ENCODE peak calls at places on chromosome 4, in eight cellular contexts. I is GM23248, V is neural progenitor cell, Q is neuronal stem cell, K is colonic mucosa, W is endodermal cell, N is SK-N-SH, G is NT2/D1. C is an unnamed sample.

GRCh38 chr4:78551420-78552351 is at the start of gene ANXA3:
- DNase-seq in K (peak; percentile 83), I (peak; percentile 44), V (peak; percentile 58), W (peak; percentile 91), G (no peak), N (peak; percentile 72), Q (no peak), C (no peak)

GRCh38 chr4:119735136-119735770 is 106.6 kb upstream of the PDE5A start:
- DNase-seq in Q (no peak), I (peak; percentile 86), N (no peak), K (no peak), W (no peak), V (no peak), G (no peak), C (peak; percentile 99)

GRCh38 chr4:102819588-102820365 is 7.6 kb downstream of the UBE2D3 start:
- DNase-seq in Q (no peak), G (no peak), W (no peak), K (no peak), N (no peak), I (peak; percentile 31), V (no peak), C (peak; percentile 16)

GRCh38 chr4:146072381-146072780 is 103.1 kb upstream of the LSM6 start:
- DNase-seq in W (no peak), G (no peak), I (peak; percentile 47), K (no peak), N (no peak), Q (no peak), V (no peak), C (no peak)

GRCh38 chr4:10554694-10555093 is 97.5 kb upstream of the ZNF518B start:
- DNase-seq in K (peak; percentile 58), W (peak; percentile 85), I (peak; percentile 78), Q (peak; percentile 70), N (peak; percentile 44), G (peak; percentile 48), V (peak; percentile 69), C (peak; percentile 16)

GRCh38 chr4:40840255-40840984 is 90.7 kb downstream of the NSUN7 start:
- DNase-seq in I (no peak), N (no peak), K (no peak), Q (no peak), W (no peak), G (no peak), V (no peak), C (no peak)

GRCh38 chr4:30948653-30949052 is 228.5 kb downstream of the PCDH7 start:
- DNase-seq in V (no peak), K (no peak), Q (no peak), G (no peak), W (no peak), N (no peak), I (no peak), C (peak; percentile 76)

GRCh38 chr4:74768857-74769525 is 25.3 kb downstream of the BTC start:
- DNase-seq in V (no peak), W (no peak), K (peak; percentile 35), N (no peak), Q (no peak), G (no peak), I (peak; percentile 26), C (peak; percentile 30)

GRCh38 chr4:78622253-78622979 is 70.8 kb downstream of the ANXA3 start:
- DNase-seq in I (peak; percentile 66), N (no peak), K (no peak), W (peak; percentile 65), G (no peak), Q (no peak), V (no peak), C (peak; percentile 70)

GRCh38 chr4:108681321-108681809 is 31.0 kb downstream of the OSTC start:
- DNase-seq in V (no peak), K (no peak), Q (no peak), G (no peak), W (no peak), I (peak; percentile 38), N (no peak), C (no peak)

GRCh38 chr4:9942139-9942538 is 79.2 kb downstream of the SLC2A9 start:
- DNase-seq in Q (no peak), K (no peak), G (no peak), V (no peak), N (no peak), W (no peak), I (no peak), C (no peak)

GRCh38 chr4:6987566-6987920 is 55.6 kb upstream of the TADA2B start:
- DNase-seq in G (no peak), N (no peak), Q (no peak), V (peak; percentile 68), K (no peak), I (peak; percentile 76), W (peak; percentile 75), C (peak; percentile 21)

GRCh38 chr4:8053688-8054449 is 104.7 kb downstream of the ABLIM2 start:
- DNase-seq in Q (no peak), N (no peak), V (no peak), I (no peak), K (no peak), W (no peak), G (no peak), C (no peak)

GRCh38 chr4:119099227-119099910 is 36.3 kb upstream of the MYOZ2 start:
- DNase-seq in N (peak; percentile 27), Q (no peak), K (no peak), V (no peak), I (peak; percentile 65), W (no peak), G (no peak), C (peak; percentile 63)

GRCh38 chr4:7388627-7389026 is 46.1 kb downstream of the PSAPL1 start:
- DNase-seq in K (no peak), N (peak; percentile 4), V (no peak), G (no peak), Q (no peak), I (no peak), W (peak; percentile 22), C (no peak)

GRCh38 chr4:134028411-134028810 is 173.2 kb downstream of the PABPC4L start:
- DNase-seq in K (no peak), W (no peak), V (no peak), N (no peak), Q (no peak), I (no peak), G (no peak), C (no peak)

GRCh38 chr4:140926672-140927071 is 170.5 kb upstream of the TBC1D9 start:
- DNase-seq in V (no peak), N (no peak), K (no peak), G (peak; percentile 2), W (no peak), Q (no peak), I (peak; percentile 70), C (peak; percentile 12)

GRCh38 chr4:58127680-58128079 is 1017.5 kb upstream of the IGFBP7 start:
- DNase-seq in Q (no peak), W (no peak), N (no peak), V (no peak), K (no peak), I (no peak), G (no peak), C (no peak)

DNA sequence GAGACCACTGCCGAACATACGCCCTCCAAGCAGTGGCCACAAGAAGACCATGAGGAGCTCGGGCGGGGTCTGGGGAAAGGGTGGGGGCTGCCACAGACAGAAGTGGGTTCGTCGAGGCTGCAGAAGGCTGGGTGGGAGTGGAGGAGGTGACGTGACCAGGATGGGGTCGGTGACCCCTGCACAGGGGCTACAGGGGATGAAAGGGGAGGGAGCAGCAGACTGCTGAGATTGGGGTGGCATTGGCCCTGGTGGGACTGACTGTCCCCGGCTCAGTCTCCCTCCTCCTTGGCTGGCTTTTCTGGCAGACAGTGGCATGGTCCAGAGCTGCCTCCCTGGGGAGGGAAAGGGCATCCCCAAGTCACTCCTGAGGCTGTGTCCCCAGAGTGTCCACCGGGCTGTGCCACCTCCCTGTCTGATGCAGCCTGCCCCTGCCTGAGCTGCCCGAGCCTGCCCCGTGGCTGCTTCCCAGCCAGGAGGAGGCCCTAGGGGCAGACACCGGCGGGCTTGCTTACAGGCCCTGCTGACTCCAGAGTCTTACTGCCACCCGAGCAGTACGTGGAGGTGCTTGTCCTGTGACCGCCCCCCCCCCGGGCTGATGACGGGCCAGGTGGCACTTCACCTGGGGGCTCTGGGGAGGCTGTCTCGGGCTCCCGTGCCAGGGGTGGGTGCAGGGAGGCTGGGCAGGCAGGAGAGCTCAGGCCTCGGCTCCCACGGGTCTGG is 7.2 kb downstream of the SH3BP2 start:
- DNase-seq in W (no peak), K (peak; percentile 21), I (peak; percentile 39), V (no peak), Q (no peak), G (no peak), N (no peak), C (no peak)
- H3K9ac ChIP-seq in W (no peak overlapping the region), K (peak overlapping the region; percentile 57), I (peak overlapping the region; percentile 64), V (no peak overlapping the region), Q (peak overlapping the region; percentile 63), G (peak overlapping the region; percentile 66), N (no peak overlapping the region), C (no peak overlapping the region)

GRCh38 chr4:22970665-22971064 is 277.9 kb downstream of the GBA3 start:
- DNase-seq in G (no peak), Q (no peak), N (no peak), W (no peak), V (no peak), I (no peak), K (no peak), C (no peak)

DNA sequence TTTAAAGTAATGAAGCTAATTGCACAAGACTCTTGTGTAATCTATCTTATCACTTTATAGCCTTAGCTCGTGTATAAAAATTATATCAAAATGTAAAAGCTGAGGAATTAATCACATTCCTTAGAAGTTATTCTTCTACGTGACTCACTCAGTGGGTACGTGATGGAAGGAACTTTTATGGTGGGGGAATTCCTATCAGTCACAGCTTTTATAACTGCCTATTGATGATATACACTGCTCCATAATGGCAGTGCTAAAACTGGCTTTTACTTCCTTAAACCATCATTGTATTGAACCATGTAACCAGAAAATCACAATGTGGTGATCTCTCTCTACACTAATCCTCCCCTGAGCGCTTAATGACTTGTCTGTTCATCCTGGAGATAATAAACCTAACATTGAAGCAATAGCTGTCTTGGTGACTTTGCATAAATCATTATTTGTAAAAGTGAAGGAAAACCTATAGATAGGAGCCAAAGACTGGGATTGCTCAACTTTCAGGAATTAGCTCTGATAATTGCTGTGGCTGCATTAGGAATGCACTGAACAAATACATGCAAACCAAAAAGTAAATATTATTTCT is 276.7 kb downstream of the GBA3 start:
- DNase-seq in K (peak; percentile 19), N (no peak), G (no peak), W (no peak), V (peak; percentile 32), I (peak; percentile 25), Q (peak; percentile 9), C (peak; percentile 79)
- H3K9ac ChIP-seq in K (no peak overlapping the region), N (no peak overlapping the region), G (no peak overlapping the region), W (no peak overlapping the region), V (no peak overlapping the region), I (no peak overlapping the region), Q (no peak overlapping the region), C (peak overlapping the region; percentile 28)

DNA sequence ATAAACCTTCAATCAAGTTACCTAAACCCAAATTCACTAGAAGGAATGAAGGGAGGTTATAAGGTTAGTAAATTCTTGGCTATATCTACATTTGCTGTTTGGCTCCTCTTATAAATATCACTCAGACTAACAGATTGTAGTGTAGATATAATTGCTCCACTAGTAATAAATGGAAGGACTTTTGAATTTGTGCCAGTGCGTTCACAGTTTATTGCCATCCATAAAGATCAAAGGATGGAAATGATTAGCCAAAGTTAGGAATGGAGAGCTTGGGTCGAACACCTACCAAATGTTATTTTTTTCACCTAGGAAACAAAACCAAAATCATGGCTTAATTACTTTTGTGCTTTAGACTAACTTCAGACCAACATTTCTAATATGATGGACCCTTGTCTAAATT is 9.2 kb downstream of the DTHD1 start:
- DNase-seq in K (peak; percentile 50), N (no peak), G (no peak), Q (no peak), W (no peak), I (no peak), V (no peak), C (no peak)
- H3K9ac ChIP-seq in K (no peak overlapping the region), N (no peak overlapping the region), G (no peak overlapping the region), Q (no peak overlapping the region), W (no peak overlapping the region), I (no peak overlapping the region), V (no peak overlapping the region), C (no peak overlapping the region)

GRCh38 chr4:89398146-89398545 is 90.5 kb upstream of the GPRIN3 start:
- DNase-seq in K (no peak), G (no peak), I (no peak), Q (no peak), W (no peak), V (no peak), N (no peak), C (no peak)
- H3K9ac ChIP-seq in K (no peak overlapping the region), G (no peak overlapping the region), I (no peak overlapping the region), Q (no peak overlapping the region), W (no peak overlapping the region), V (no peak overlapping the region), N (no peak overlapping the region), C (no peak overlapping the region)

C was measured in astrocyte.